ENCODE peak calls at places on chromosomes 4 and X, in five cellular contexts. One of them, this sample, is unnamed.

GRCh38 chrX:97858592-97858991 is 974.9 kb downstream of the RPA4 start:
- DNase-seq in upper lobe of right lung: no peak
- DNase-seq in pancreas: no peak
- DNase-seq in PC-3: peak; percentile 63
- DNase-seq in hepatocyte: no peak
- DNase-seq in this sample: no peak

GRCh38 chr4:92634891-92635290 is 331.1 kb downstream of the GRID2 start:
- DNase-seq in upper lobe of right lung: no peak
- DNase-seq in pancreas: no peak
- DNase-seq in PC-3: no peak
- DNase-seq in hepatocyte: no peak
- DNase-seq in this sample: no peak

GRCh38 chrX:98350940-98351339 is 1467.2 kb downstream of the RPA4 start:
- DNase-seq in upper lobe of right lung: no peak
- DNase-seq in pancreas: no peak
- DNase-seq in PC-3: no peak
- DNase-seq in hepatocyte: no peak
- DNase-seq in this sample: no peak

GRCh38 chrX:120140293-120140981 is 18.0 kb upstream of the RHOXF2 start:
- DNase-seq in upper lobe of right lung: no peak
- DNase-seq in pancreas: no peak
- DNase-seq in PC-3: no peak
- DNase-seq in hepatocyte: no peak
- DNase-seq in this sample: no peak

GRCh38 chrX:31832263-31832662 is 760.4 kb upstream of the FTHL17 start:
- DNase-seq in upper lobe of right lung: no peak
- DNase-seq in pancreas: no peak
- DNase-seq in PC-3: no peak
- DNase-seq in hepatocyte: no peak
- DNase-seq in this sample: no peak

GRCh38 chr4:114192854-114193253 is 213.4 kb upstream of the ARSJ start:
- DNase-seq in upper lobe of right lung: no peak
- DNase-seq in pancreas: no peak
- DNase-seq in PC-3: no peak
- DNase-seq in hepatocyte: no peak
- DNase-seq in this sample: no peak

GRCh38 chrX:44596277-44596676 is 53.6 kb upstream of the FUNDC1 start:
- DNase-seq in upper lobe of right lung: no peak
- DNase-seq in pancreas: no peak
- DNase-seq in PC-3: no peak
- DNase-seq in hepatocyte: no peak
- DNase-seq in this sample: no peak

GRCh38 chr4:128718793-128719192 is 90.7 kb upstream of the JADE1 start:
- DNase-seq in upper lobe of right lung: no peak
- DNase-seq in pancreas: no peak
- DNase-seq in PC-3: peak; percentile 5
- DNase-seq in hepatocyte: no peak
- DNase-seq in this sample: no peak

GRCh38 chr4:654871-655734 is 19.0 kb downstream of the ATP5ME start:
- DNase-seq in upper lobe of right lung: no peak
- DNase-seq in pancreas: no peak
- DNase-seq in PC-3: no peak
- DNase-seq in hepatocyte: no peak
- DNase-seq in this sample: no peak

GRCh38 chrX:136931661-136932060 is 51.1 kb upstream of the RBMX start:
- DNase-seq in upper lobe of right lung: no peak
- DNase-seq in pancreas: no peak
- DNase-seq in PC-3: no peak
- DNase-seq in hepatocyte: no peak
- DNase-seq in this sample: no peak

GRCh38 chrX:122188751-122189150 is 995.3 kb upstream of the GRIA3 start:
- DNase-seq in upper lobe of right lung: no peak
- DNase-seq in pancreas: no peak
- DNase-seq in PC-3: peak; percentile 22
- DNase-seq in hepatocyte: no peak
- DNase-seq in this sample: no peak

GRCh38 chrX:74251006-74251930 is 52.7 kb upstream of the ZCCHC13 start:
- DNase-seq in upper lobe of right lung: no peak
- DNase-seq in pancreas: no peak
- DNase-seq in PC-3: peak; percentile 38
- DNase-seq in hepatocyte: peak; percentile 55
- DNase-seq in this sample: peak; percentile 82

GRCh38 chr4:157172011-157172410 is 48.5 kb upstream of the GRIA2 start:
- DNase-seq in upper lobe of right lung: no peak
- DNase-seq in pancreas: no peak
- DNase-seq in PC-3: peak; percentile 46
- DNase-seq in hepatocyte: no peak
- DNase-seq in this sample: peak; percentile 22

GRCh38 chr4:153476829-153477574 is 10.8 kb downstream of the TMEM131L start:
- DNase-seq in upper lobe of right lung: no peak
- DNase-seq in pancreas: no peak
- DNase-seq in PC-3: no peak
- DNase-seq in hepatocyte: no peak
- DNase-seq in this sample: no peak

GRCh38 chrX:134236690-134237362 is at the start of gene CCDC160:
- DNase-seq in upper lobe of right lung: peak; percentile 73
- DNase-seq in pancreas: peak; percentile 69
- DNase-seq in PC-3: peak; percentile 51
- DNase-seq in hepatocyte: peak; percentile 68
- DNase-seq in this sample: peak; percentile 34

GRCh38 chrX:119237526-119238035 is 1.5 kb downstream of the PGRMC1 start:
- DNase-seq in upper lobe of right lung: no peak
- DNase-seq in pancreas: no peak
- DNase-seq in PC-3: no peak
- DNase-seq in hepatocyte: peak; percentile 10
- DNase-seq in this sample: no peak

GRCh38 chrX:105126201-105126600 is 94.3 kb downstream of the TEX13A start:
- DNase-seq in upper lobe of right lung: no peak
- DNase-seq in pancreas: no peak
- DNase-seq in PC-3: peak; percentile 70
- DNase-seq in hepatocyte: no peak
- DNase-seq in this sample: no peak

GRCh38 chr4:7960790-7961655 is 21.4 kb upstream of the AFAP1 start:
- DNase-seq in upper lobe of right lung: no peak
- DNase-seq in pancreas: no peak
- DNase-seq in PC-3: peak; percentile 37
- DNase-seq in hepatocyte: peak; percentile 80
- DNase-seq in this sample: peak; percentile 99

GRCh38 chrX:27463187-27463586 is at the start of gene PPP4R3C:
- DNase-seq in upper lobe of right lung: no peak
- DNase-seq in pancreas: no peak
- DNase-seq in PC-3: no peak
- DNase-seq in hepatocyte: no peak
- DNase-seq in this sample: no peak

GRCh38 chr4:46385235-46385634 is 4.7 kb downstream of the GABRA2 start:
- DNase-seq in upper lobe of right lung: no peak
- DNase-seq in pancreas: no peak
- DNase-seq in PC-3: no peak
- DNase-seq in hepatocyte: no peak
- DNase-seq in this sample: no peak

GRCh38 chrX:69556094-69557011 is 52.2 kb downstream of the NALF2 start:
- DNase-seq in upper lobe of right lung: no peak
- DNase-seq in pancreas: no peak
- DNase-seq in PC-3: peak; percentile 15
- DNase-seq in hepatocyte: peak; percentile 83
- DNase-seq in this sample: peak; percentile 88

GRCh38 chr4:24675723-24676122 is 91.4 kb upstream of the DHX15 start:
- DNase-seq in upper lobe of right lung: no peak
- DNase-seq in pancreas: no peak
- DNase-seq in PC-3: no peak
- DNase-seq in hepatocyte: no peak
- DNase-seq in this sample: no peak

GRCh38 chrX:30649859-30650258 is 3.4 kb upstream of the GK start:
- DNase-seq in upper lobe of right lung: no peak
- DNase-seq in pancreas: no peak
- DNase-seq in PC-3: peak; percentile 33
- DNase-seq in hepatocyte: peak; percentile 32
- DNase-seq in this sample: no peak

GRCh38 chr4:24488399-24489164 is 95.8 kb downstream of the DHX15 start:
- DNase-seq in upper lobe of right lung: peak; percentile 86
- DNase-seq in pancreas: peak; percentile 79
- DNase-seq in PC-3: peak; percentile 75
- DNase-seq in hepatocyte: peak; percentile 80
- DNase-seq in this sample: peak; percentile 84

GRCh38 chr4:78058591-78059523 is 1.7 kb downstream of the FRAS1 start:
- DNase-seq in upper lobe of right lung: peak; percentile 74
- DNase-seq in pancreas: peak; percentile 54
- DNase-seq in PC-3: peak; percentile 46
- DNase-seq in hepatocyte: peak; percentile 75
- DNase-seq in this sample: peak; percentile 77

GRCh38 chrX:150226223-150226965 is 136.7 kb upstream of the MAMLD1 start:
- DNase-seq in upper lobe of right lung: no peak
- DNase-seq in pancreas: no peak
- DNase-seq in PC-3: no peak
- DNase-seq in hepatocyte: no peak
- DNase-seq in this sample: no peak

GRCh38 chrX:133527825-133528224 is 112.5 kb upstream of the GPC4 start:
- DNase-seq in upper lobe of right lung: no peak
- DNase-seq in pancreas: no peak
- DNase-seq in PC-3: no peak
- DNase-seq in hepatocyte: no peak
- DNase-seq in this sample: no peak

GRCh38 chrX:131729295-131729694 is 185.4 kb downstream of the OR13H1 start:
- DNase-seq in upper lobe of right lung: no peak
- DNase-seq in pancreas: peak; percentile 85
- DNase-seq in PC-3: no peak
- DNase-seq in hepatocyte: no peak
- DNase-seq in this sample: no peak

GRCh38 chrX:131739823-131740222 is 195.9 kb downstream of the OR13H1 start:
- DNase-seq in upper lobe of right lung: no peak
- DNase-seq in pancreas: no peak
- DNase-seq in PC-3: no peak
- DNase-seq in hepatocyte: no peak
- DNase-seq in this sample: no peak

GRCh38 chrX:131734621-131735020 is 190.7 kb downstream of the OR13H1 start:
- DNase-seq in upper lobe of right lung: no peak
- DNase-seq in pancreas: peak; percentile 56
- DNase-seq in PC-3: no peak
- DNase-seq in hepatocyte: no peak
- DNase-seq in this sample: no peak

GRCh38 chrX:131735127-131735526 is 191.3 kb downstream of the OR13H1 start:
- DNase-seq in upper lobe of right lung: no peak
- DNase-seq in pancreas: no peak
- DNase-seq in PC-3: no peak
- DNase-seq in hepatocyte: no peak
- DNase-seq in this sample: no peak
- H3K4me3 ChIP-seq in upper lobe of right lung: no peak overlapping the region
- H3K4me3 ChIP-seq in pancreas: no peak overlapping the region
- H3K4me3 ChIP-seq in PC-3: no peak overlapping the region
- H3K4me3 ChIP-seq in hepatocyte: no peak overlapping the region
- H3K4me3 ChIP-seq in this sample: no peak overlapping the region

GRCh38 chr4:88526221-88526815 is 2.7 kb upstream of the PYURF start:
- DNase-seq in upper lobe of right lung: no peak
- DNase-seq in pancreas: no peak
- DNase-seq in PC-3: peak; percentile 53
- DNase-seq in hepatocyte: no peak
- DNase-seq in this sample: no peak
- TF ChIP-seq CTCF in upper lobe of right lung: peak; percentile 46
- TF ChIP-seq CTCF in pancreas: no peak
- TF ChIP-seq CTCF in PC-3: peak; percentile 43
- TF ChIP-seq CTCF in hepatocyte: peak; percentile 50
- TF ChIP-seq CTCF in this sample: no peak

DNA sequence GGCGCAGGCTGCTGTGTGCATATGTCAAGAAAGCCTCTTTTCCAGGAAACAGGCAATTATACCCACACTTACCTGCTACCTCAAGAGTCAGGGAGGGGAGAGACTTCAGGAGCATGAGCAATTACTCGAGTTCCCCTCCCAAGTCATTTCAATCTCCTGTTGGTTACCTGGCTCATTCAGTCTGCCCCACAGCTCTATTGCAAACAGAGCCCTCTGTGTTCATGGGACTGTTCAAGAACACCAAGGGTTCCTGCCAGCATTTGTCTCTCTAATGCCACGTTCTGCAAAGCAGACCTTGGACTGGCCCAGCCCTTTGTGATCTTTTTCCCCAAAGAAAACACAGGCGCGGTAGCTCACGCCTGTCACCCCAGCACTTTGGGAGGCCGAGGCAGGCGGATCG is 274.6 kb downstream of the DHRSX start:
- DNase-seq in upper lobe of right lung: no peak
- DNase-seq in pancreas: no peak
- DNase-seq in PC-3: no peak
- DNase-seq in hepatocyte: no peak
- DNase-seq in this sample: no peak
- H3K27me3 ChIP-seq in upper lobe of right lung: no peaks in the 10 kb centered on the region
- H3K27me3 ChIP-seq in pancreas: no peaks in the 10 kb centered on the region
- H3K27me3 ChIP-seq in PC-3: no peaks in the 10 kb centered on the region
- H3K27me3 ChIP-seq in hepatocyte: no peaks in the 10 kb centered on the region
- H3K27me3 ChIP-seq in this sample: no peaks in the 10 kb centered on the region

GRCh38 chr4:159010563-159011260 is 92.2 kb upstream of the RAPGEF2 start:
- DNase-seq in upper lobe of right lung: peak; percentile 76
- DNase-seq in pancreas: peak; percentile 75
- DNase-seq in PC-3: peak; percentile 68
- DNase-seq in hepatocyte: peak; percentile 38
- DNase-seq in this sample: no peak
- H3K4me3 ChIP-seq in upper lobe of right lung: no peak overlapping the region
- H3K4me3 ChIP-seq in pancreas: no peak overlapping the region
- H3K4me3 ChIP-seq in PC-3: no peak overlapping the region
- H3K4me3 ChIP-seq in hepatocyte: no peak overlapping the region
- H3K4me3 ChIP-seq in this sample: no peak overlapping the region